ENCODE peak calls at places on chromosome 12, in five cellular contexts. One of them, this sample, is unnamed. For H3K4me1, the result is how much of the 10 kb centered on the place peaks cover.

GRCh38 chr12:92334552-92334951 is 188.9 kb upstream of the BTG1 start:
- DNase-seq in spleen: no peak
- DNase-seq in neural progenitor cell: no peak
- DNase-seq in stomach: no peak
- DNase-seq in heart right ventricle: no peak
- DNase-seq in this sample: no peak

GRCh38 chr12:119258149-119258548 is 76.4 kb upstream of the CCDC60 start:
- DNase-seq in spleen: no peak
- DNase-seq in neural progenitor cell: no peak
- DNase-seq in stomach: no peak
- DNase-seq in heart right ventricle: peak
- DNase-seq in this sample: no peak

GRCh38 chr12:19669793-19670192 is 230.5 kb downstream of the AEBP2 start:
- DNase-seq in spleen: no peak
- DNase-seq in neural progenitor cell: no peak
- DNase-seq in heart right ventricle: no peak
- DNase-seq in stomach: no peak
- DNase-seq in this sample: no peak

GRCh38 chr12:6018265-6018664 is 73.2 kb upstream of the ANO2 start:
- DNase-seq in spleen: no peak
- DNase-seq in neural progenitor cell: no peak
- DNase-seq in heart right ventricle: no peak
- DNase-seq in stomach: no peak
- DNase-seq in this sample: no peak

GRCh38 chr12:55681142-55682077 is 26.3 kb downstream of the ITGA7 start:
- DNase-seq in spleen: peak
- DNase-seq in stomach: peak
- DNase-seq in neural progenitor cell: peak
- DNase-seq in heart right ventricle: peak
- DNase-seq in this sample: peak

GRCh38 chr12:121668750-121669524 is 517 bp downstream of the MORN3 start:
- DNase-seq in spleen: peak
- DNase-seq in neural progenitor cell: peak
- DNase-seq in stomach: peak
- DNase-seq in heart right ventricle: no peak
- DNase-seq in this sample: no peak

GRCh38 chr12:128258866-128259555 is 8.0 kb upstream of the TMEM132C start:
- DNase-seq in spleen: no peak
- DNase-seq in neural progenitor cell: peak
- DNase-seq in heart right ventricle: no peak
- DNase-seq in stomach: no peak
- DNase-seq in this sample: no peak

GRCh38 chr12:64757778-64758177 is 1.4 kb downstream of the GNS start:
- DNase-seq in stomach: no peak
- DNase-seq in heart right ventricle: no peak
- DNase-seq in spleen: no peak
- DNase-seq in neural progenitor cell: no peak
- DNase-seq in this sample: no peak

GRCh38 chr12:75951399-75952228 is 80.0 kb downstream of the PHLDA1 start:
- DNase-seq in spleen: no peak
- DNase-seq in stomach: no peak
- DNase-seq in heart right ventricle: no peak
- DNase-seq in neural progenitor cell: no peak
- DNase-seq in this sample: no peak

GRCh38 chr12:4153343-4153892 is 120.1 kb upstream of the CCND2 start:
- DNase-seq in spleen: peak
- DNase-seq in neural progenitor cell: no peak
- DNase-seq in heart right ventricle: no peak
- DNase-seq in stomach: no peak
- DNase-seq in this sample: no peak

GRCh38 chr12:110107369-110108281 is 16.5 kb upstream of the IFT81 start:
- DNase-seq in heart right ventricle: peak
- DNase-seq in stomach: no peak
- DNase-seq in spleen: no peak
- DNase-seq in neural progenitor cell: no peak
- DNase-seq in this sample: no peak
- H3K4me1 ChIP-seq in heart right ventricle: under half
- H3K4me1 ChIP-seq in stomach: under half
- H3K4me1 ChIP-seq in spleen: under half
- H3K4me1 ChIP-seq in neural progenitor cell: under half
- H3K4me1 ChIP-seq in this sample: under half

DNA sequence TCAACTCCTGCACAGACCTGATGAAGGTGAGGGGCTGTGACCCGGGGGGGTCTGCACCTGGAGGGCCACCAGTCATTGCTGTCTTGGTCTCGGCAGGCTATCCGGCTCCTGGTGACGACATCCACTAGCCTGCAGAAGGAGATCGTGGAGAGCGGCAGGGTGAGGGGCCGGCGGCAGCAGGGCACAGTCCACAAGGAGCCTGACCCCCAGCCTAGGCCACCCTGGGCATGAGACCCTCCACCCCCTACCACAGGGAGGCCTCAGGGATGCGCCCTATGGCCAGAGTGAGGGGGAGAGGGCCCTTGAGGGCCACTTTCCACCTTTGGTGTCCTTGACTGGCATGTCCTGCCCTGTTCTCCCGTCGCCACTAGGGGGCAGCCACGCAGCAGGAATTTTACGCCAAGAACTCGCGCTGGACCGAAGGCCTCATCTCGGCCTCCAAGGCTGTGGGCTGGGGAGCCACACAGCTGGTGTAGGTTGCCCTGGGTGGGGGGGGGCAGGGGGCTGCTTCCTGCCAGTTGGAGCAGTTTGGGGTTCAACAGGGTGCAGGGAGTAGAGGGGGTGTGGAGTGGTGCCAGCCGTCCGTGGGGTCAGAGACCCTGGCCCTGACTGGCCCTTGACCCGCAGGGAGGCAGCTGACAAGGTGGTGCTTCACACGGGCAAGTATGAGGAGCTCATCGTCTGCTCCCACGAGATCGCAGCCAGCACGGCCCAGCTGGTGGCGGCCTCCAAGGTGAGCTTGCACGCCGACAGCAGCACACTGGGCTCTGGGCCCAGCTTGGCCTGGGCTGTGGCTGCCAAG is 25.0 kb downstream of the HIP1R start:
- DNase-seq in stomach: peak
- DNase-seq in neural progenitor cell: peak
- DNase-seq in spleen: peak
- DNase-seq in heart right ventricle: peak
- DNase-seq in this sample: peak
- H3K27ac ChIP-seq in stomach: peak
- H3K27ac ChIP-seq in neural progenitor cell: no peak
- H3K27ac ChIP-seq in spleen: no peak
- H3K27ac ChIP-seq in heart right ventricle: peak
- H3K27ac ChIP-seq in this sample: no peak

GRCh38 chr12:47387991-47388390 is 308.2 kb upstream of the AMIGO2 start:
- DNase-seq in stomach: no peak
- DNase-seq in heart right ventricle: no peak
- DNase-seq in spleen: no peak
- DNase-seq in neural progenitor cell: no peak
- DNase-seq in this sample: no peak

GRCh38 chr12:47382305-47382704 is 302.5 kb upstream of the AMIGO2 start:
- DNase-seq in heart right ventricle: no peak
- DNase-seq in neural progenitor cell: no peak
- DNase-seq in stomach: no peak
- DNase-seq in spleen: no peak
- DNase-seq in this sample: no peak

GRCh38 chr12:47385587-47385986 is 305.8 kb upstream of the AMIGO2 start:
- DNase-seq in heart right ventricle: no peak
- DNase-seq in stomach: no peak
- DNase-seq in spleen: no peak
- DNase-seq in neural progenitor cell: no peak
- DNase-seq in this sample: no peak

GRCh38 chr12:47388712-47389111 is 309.0 kb upstream of the AMIGO2 start:
- DNase-seq in neural progenitor cell: no peak
- DNase-seq in stomach: no peak
- DNase-seq in heart right ventricle: no peak
- DNase-seq in spleen: no peak
- DNase-seq in this sample: no peak

DNA sequence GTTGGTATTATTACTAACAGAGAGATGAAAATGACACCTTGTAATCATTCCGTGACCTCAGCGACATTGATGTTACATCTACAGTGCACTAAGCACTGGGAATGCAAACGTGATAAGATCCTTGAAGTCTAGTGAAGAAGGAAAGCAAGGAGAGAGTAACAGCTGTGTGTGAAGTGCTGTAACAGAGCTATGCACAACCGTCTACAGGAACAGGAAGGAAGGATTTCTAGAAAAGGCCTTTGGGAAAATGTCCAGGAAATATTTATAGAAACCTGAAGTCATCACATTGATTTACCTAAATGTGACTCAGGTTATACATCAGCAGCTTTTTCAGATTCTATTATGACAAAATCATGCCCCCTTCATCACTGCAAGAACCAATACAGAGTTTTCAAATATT is 304.2 kb upstream of the AMIGO2 start:
- DNase-seq in spleen: no peak
- DNase-seq in heart right ventricle: no peak
- DNase-seq in stomach: no peak
- DNase-seq in neural progenitor cell: no peak
- DNase-seq in this sample: no peak
- H3K4me1 ChIP-seq in spleen: under half
- H3K4me1 ChIP-seq in heart right ventricle: under half
- H3K4me1 ChIP-seq in stomach: under half
- H3K4me1 ChIP-seq in neural progenitor cell: under half
- H3K4me1 ChIP-seq in this sample: under half

DNA sequence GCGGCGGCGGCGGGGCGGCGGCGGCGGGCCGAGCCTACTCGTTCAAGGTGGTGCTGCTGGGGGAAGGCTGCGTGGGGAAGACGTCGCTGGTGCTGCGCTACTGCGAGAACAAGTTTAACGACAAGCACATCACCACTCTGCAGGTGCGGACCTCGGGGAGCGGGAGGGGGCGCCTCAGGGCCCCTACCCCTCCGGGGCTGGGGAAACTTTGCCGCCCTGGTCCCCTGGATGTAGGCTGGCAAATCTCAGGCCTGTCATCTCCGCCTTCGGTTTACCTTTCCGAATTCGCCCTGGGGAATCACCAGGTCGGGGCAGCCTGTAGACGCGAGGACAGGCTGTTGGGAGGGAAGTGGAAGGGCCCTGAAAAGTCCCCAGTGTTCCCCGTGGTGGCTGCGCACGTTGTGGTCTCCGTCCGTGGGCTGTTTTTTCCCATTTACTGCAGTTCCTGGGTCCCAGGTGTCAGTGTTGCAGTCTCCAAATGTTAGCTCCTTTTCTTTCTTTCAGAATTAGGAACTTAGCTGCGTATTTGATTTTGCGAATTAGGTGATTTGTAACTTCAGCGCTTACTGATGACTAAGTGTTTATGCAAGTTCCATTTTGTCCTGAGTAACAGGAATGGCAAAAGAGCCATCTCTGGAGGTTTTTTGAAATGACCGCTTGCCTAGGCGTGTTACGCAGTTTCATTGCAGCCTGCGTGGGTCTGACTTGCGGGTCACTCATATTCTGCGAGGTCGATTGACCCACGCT is 656 bp downstream of the RAB21 start:
- DNase-seq in stomach: peak
- DNase-seq in neural progenitor cell: peak
- DNase-seq in spleen: no peak
- DNase-seq in heart right ventricle: peak
- DNase-seq in this sample: no peak
- H3K27ac ChIP-seq in stomach: peak
- H3K27ac ChIP-seq in neural progenitor cell: no peak
- H3K27ac ChIP-seq in spleen: peak
- H3K27ac ChIP-seq in heart right ventricle: peak
- H3K27ac ChIP-seq in this sample: no peak

DNA sequence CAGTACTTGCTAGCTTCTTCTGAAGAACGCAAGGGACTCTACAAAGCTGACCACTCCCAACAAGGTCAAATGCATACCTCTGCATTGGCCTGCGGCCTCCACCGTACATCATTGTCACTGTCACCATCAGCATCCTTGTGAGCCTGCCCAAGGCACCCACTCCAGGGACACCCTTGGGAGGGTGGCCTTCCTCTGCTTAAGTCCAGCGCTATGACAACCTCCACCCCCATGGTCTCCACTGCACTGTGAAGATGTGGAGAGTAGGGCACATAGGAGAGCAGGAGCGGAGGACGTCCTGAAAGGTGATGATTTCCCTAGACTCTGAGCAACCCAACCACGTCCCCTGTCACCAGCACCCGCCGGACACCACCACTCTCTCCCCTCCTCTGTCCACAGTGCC is 252.8 kb downstream of the ALG10 start:
- DNase-seq in stomach: no peak
- DNase-seq in heart right ventricle: no peak
- DNase-seq in spleen: no peak
- DNase-seq in neural progenitor cell: no peak
- DNase-seq in this sample: no peak
- H3K4me1 ChIP-seq in stomach: under half
- H3K4me1 ChIP-seq in heart right ventricle: under half
- H3K4me1 ChIP-seq in spleen: under half
- H3K4me1 ChIP-seq in neural progenitor cell: under half
- H3K4me1 ChIP-seq in this sample: under half

GRCh38 chr12:104602901-104603300 is 146.2 kb downstream of the CHST11 start:
- DNase-seq in heart right ventricle: no peak
- DNase-seq in neural progenitor cell: no peak
- DNase-seq in stomach: no peak
- DNase-seq in spleen: no peak
- DNase-seq in this sample: no peak
- H3K27ac ChIP-seq in heart right ventricle: no peak
- H3K27ac ChIP-seq in neural progenitor cell: no peak
- H3K27ac ChIP-seq in stomach: no peak
- H3K27ac ChIP-seq in spleen: no peak
- H3K27ac ChIP-seq in this sample: no peak

This sample was measured in iPS DF 6.9.